ENCODE peak calls at places on chromosomes 1 and 21, in seven cellular contexts. Y is mesenchymal stem cell; H is GM23248; P is CD4-positive, CD25-positive, alpha-beta regulatory T cell; R is Peyer's patch; V is CD8-positive, alpha-beta T cell; I is IMR-90. D is an unnamed sample.

GRCh38 chr1:48026701-48027532 is 29.7 kb upstream of the TRABD2B start:
- DNase-seq in V (no peak), I (no peak), P (no peak), R (no peak), H (no peak), Y (no peak), D (no peak)

GRCh38 chr1:217134857-217135568 is 411.8 kb upstream of the ESRRG start:
- DNase-seq in H (no peak), P (no peak), Y (peak), I (peak), R (no peak), V (no peak), D (peak)

GRCh38 chr1:85888961-85889360 is 180.7 kb upstream of the ZNHIT6 start:
- DNase-seq in P (no peak), H (no peak), V (no peak), R (no peak), I (no peak), Y (no peak), D (no peak)

GRCh38 chr1:7278827-7279752 is 492.0 kb upstream of the VAMP3 start:
- DNase-seq in H (no peak), V (no peak), P (no peak), R (no peak), Y (no peak), I (peak), D (peak)

GRCh38 chr1:21574464-21575151 is 65.4 kb downstream of the ALPL start:
- DNase-seq in P (no peak), V (no peak), H (peak), Y (peak), R (no peak), I (no peak), D (no peak)

GRCh38 chr1:177346960-177347359 is 176.2 kb downstream of the BRINP2 start:
- DNase-seq in I (no peak), R (no peak), P (no peak), H (no peak), V (no peak), Y (no peak), D (no peak)

GRCh38 chr1:65832296-65832695 is 39.6 kb downstream of the PDE4B start:
- DNase-seq in P (no peak), Y (no peak), R (no peak), I (peak), H (peak), V (no peak), D (peak)

GRCh38 chr1:218880484-218881060 is 293.1 kb upstream of the LYPLAL1 start:
- DNase-seq in V (no peak), Y (no peak), R (no peak), H (no peak), I (no peak), P (no peak), D (peak)

GRCh38 chr1:3992103-3992556 is 92.1 kb upstream of the C1orf174 start:
- DNase-seq in Y (peak), V (no peak), P (no peak), H (peak), R (no peak), I (peak), D (no peak)

GRCh38 chr1:171501305-171502021 is 16.1 kb downstream of the PRRC2C start:
- DNase-seq in P (no peak), V (no peak), I (no peak), Y (no peak), R (no peak), H (no peak), D (no peak)

GRCh38 chr1:183885142-183885735 is 80.3 kb downstream of the RGL1 start:
- DNase-seq in Y (peak), I (peak), V (no peak), R (no peak), H (peak), P (no peak), D (no peak)

GRCh38 chr1:183882328-183883167 is 77.6 kb downstream of the RGL1 start:
- DNase-seq in R (no peak), Y (no peak), P (no peak), V (no peak), I (no peak), H (no peak), D (no peak)

GRCh38 chr1:183881387-183882084 is 76.6 kb downstream of the RGL1 start:
- DNase-seq in I (peak), P (no peak), R (no peak), H (peak), V (no peak), Y (peak), D (peak)

GRCh38 chr1:183884512-183884911 is 79.6 kb downstream of the RGL1 start:
- DNase-seq in I (no peak), R (no peak), H (no peak), V (no peak), P (no peak), Y (no peak), D (no peak)

DNA sequence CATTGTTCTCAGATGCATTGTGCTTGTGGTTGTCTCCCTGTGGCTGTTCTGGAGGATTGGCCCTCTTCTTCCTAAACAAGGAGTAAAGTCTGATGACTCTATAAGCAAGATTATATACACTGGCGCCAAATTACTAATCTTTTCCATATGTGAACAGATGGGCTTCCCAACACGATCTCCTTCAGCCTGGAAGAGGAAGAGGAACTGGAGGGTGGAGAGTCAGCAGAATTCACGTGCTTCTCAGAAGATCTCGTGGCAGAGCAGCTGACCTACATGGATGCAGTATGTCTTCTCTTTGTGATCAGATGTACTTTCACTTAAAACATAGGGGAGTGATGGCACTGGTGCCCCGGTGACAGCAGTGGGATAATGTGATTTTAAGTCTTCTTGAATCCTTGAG is 78.7 kb downstream of the RGL1 start:
- DNase-seq in Y (no peak), R (no peak), V (no peak), H (peak), I (no peak), P (no peak), D (no peak)
- H3K27ac ChIP-seq in Y (no peak), R (no peak), V (no peak), H (no peak), I (no peak), P (no peak), D (no peak)

DNA sequence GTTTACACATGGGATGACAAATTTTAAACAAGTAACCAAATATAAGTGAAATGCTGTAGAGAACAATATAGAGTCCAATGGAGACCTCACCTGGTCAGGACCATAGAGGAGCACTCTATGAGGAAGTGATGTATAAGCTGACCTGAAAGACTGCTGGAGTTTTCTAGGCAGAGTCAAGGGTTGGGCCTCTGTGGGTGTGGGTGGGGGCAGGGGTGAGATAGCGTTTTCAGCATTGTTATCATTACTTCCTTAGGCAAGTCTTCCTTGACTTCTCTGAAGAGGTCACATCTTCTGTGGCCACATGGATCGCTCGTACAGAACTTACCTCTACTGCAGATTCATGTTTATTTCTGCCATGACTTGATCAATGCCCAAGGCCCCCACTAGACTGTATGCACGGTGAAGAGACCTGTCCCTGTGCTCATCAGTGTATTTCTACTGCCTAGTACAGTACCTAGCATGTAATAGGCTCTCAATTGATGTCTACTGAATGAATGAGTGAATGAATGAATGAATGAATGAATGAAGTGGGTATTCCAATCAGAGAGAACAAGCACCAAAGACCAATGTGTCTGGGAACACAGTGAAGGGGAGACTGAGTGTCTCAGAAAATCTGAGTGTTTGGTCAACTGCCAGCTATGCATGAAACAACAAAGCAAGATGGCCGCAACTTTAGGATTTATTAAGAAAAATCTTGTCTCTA is 116.5 kb downstream of the RNF220 start:
- DNase-seq in P (no peak), V (no peak), R (no peak), Y (no peak), I (no peak), H (no peak), D (no peak)
- H3K27ac ChIP-seq in P (no peak), V (no peak), R (no peak), Y (no peak), I (no peak), H (no peak), D (no peak)

GRCh38 chr1:2404142-2404889 is 8.0 kb downstream of the PEX10 start:
- DNase-seq in Y (peak), V (no peak), P (no peak), R (no peak), I (no peak), H (no peak), D (peak)

GRCh38 chr1:2405588-2406295 is 6.6 kb downstream of the PEX10 start:
- DNase-seq in I (peak), P (no peak), V (no peak), H (peak), Y (peak), R (no peak), D (no peak)

GRCh38 chr1:2406451-2407041 is 5.8 kb downstream of the PEX10 start:
- DNase-seq in R (no peak), I (no peak), H (no peak), P (no peak), Y (no peak), V (no peak), D (no peak)

GRCh38 chr1:2403273-2403672 is 9.1 kb downstream of the PEX10 start:
- DNase-seq in P (no peak), V (no peak), Y (no peak), I (no peak), H (no peak), R (no peak), D (no peak)

DNA sequence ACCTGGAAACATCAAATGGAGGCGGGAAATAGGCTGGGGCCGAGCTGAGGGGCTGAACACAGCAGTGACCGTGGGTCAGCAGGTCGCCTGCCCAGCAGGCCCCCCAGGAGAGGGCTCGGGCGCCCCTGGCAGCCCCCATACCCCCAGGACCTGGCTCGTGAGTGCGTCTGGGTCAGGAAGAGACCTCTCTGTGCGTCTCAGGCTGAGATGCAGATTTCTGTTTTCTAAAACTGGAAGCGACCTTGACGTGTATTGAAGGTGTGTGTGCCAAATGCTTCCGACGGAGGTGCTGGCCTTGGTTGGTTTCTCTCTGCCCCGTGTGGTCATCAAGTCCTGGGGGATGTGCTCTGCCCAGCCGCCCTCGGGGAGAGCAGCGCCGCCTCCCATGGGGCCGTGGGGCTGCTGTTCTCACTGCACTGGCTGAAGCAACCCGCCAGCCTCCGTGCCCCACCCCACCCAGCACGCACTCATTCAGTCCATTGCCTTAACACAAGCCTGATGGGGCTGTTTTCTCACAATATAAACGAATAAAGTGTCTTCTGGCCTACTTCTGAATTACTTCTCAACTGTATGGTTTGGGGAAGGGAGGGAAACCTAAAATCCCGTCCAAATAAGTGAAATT is 7.4 kb downstream of the PEX10 start:
- DNase-seq in V (no peak), I (peak), Y (peak), P (no peak), H (no peak), R (no peak), D (peak)
- H3K27ac ChIP-seq in V (no peak), I (no peak), Y (peak), P (no peak), H (peak), R (no peak), D (peak)

GRCh38 chr1:184051485-184052193 is at the start of gene TSEN15:
- DNase-seq in P (peak), H (peak), R (peak), I (peak), V (peak), Y (peak), D (peak)

GRCh38 chr1:184052750-184053149 is 1.2 kb downstream of the TSEN15 start:
- DNase-seq in V (no peak), I (no peak), P (no peak), Y (no peak), R (no peak), H (no peak), D (no peak)

GRCh38 chr1:184051138-184051484 is 419 bp upstream of the TSEN15 start:
- DNase-seq in H (peak), R (no peak), P (no peak), Y (no peak), I (no peak), V (no peak), D (no peak)

GRCh38 chr1:184050631-184051030 is 899 bp upstream of the TSEN15 start:
- DNase-seq in V (no peak), Y (no peak), R (no peak), H (peak), I (no peak), P (no peak), D (peak)

GRCh38 chr1:184052194-184052559 is 647 bp downstream of the TSEN15 start:
- DNase-seq in I (no peak), R (no peak), Y (peak), H (no peak), P (no peak), V (no peak), D (peak)
- H3K27ac ChIP-seq in I (peak), R (peak), Y (peak), H (peak), P (peak), V (peak), D (peak)

DNA sequence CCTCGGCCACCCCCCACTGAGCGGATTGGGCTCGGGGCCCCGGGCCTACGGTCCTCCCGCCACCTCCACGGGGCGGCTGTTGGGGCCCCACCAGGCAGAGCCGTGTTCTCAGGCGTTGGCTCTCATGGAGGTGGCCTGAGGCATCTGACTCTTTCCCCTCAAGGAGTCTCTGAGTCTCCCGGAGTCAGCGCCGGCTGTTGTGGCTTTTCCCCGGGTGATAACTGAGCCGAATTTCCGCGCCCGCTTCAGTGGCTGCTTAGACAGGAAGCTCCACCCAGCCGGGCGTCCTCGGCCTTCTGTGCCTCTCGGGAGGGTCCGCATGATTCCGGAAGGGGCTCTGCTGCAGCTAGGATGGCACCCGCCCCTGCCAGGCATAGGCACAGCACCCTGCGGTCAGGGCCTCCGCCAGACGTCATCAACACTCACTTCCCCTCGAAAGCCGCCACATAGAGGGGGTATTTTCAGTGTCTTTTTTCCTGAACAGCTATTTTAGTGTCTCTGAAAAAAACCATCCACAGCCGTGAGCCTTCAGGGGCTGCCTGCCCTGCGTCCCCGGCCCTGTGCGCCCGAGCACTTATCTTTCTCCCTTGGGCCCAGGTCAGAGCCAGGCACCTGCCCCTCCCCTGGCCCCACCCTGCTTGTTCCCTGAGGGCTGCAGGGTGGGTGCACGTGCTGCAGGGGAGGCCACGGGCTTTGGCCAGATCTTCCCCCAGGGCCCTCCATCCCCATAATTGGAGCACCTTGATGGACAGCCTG is 72.9 kb downstream of the SKI start:
- DNase-seq in V (peak), H (peak), P (peak), R (peak), I (peak), Y (no peak), D (peak)
- H3K27ac ChIP-seq in V (peak), H (peak), P (peak), R (peak), I (peak), Y (no peak), D (peak)

DNA sequence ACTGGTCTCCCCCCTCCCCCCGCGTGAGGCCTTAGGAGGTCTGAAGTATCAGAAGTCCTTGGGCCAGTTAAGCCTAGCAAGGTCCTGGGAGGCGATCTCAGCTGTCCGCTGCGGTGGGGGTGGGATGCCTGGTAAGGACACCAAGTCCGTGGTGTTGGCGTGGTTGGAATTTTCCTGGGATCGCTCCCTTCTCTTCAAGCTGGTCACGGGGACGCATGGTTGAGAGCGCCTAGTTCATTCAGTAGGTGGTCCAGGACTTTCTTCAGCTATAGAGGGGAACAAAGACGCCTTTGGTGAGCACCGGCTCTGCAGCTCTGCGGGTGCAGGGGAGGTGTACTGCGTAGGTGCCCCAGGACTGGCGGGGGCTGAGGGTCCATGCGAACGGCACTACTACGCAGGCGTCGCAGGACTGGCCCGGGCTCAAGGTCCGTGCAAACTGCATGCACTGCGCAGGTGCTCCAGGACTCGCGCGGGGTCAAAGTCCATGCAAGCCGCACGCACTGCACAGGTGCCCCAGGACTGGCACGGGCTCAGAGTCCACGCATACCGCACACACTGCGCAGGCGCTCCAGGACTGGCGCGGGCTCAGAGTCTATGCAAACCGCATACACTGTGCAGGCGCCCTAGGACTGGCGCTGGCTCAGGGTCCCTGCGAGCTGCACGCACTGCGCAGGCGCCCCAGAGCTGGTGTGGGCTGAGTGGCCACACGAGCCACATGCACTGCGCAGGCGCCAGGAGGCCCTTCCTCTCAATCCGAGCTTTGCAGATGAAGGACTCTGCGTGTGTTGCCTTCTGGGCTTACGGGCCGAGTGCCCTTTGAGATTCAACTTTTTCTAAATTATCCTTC is 36.6 kb upstream of the HMGN1 start:
- DNase-seq in Y (no peak), P (peak), H (peak), V (peak), R (peak), I (peak), D (peak)
- H3K27ac ChIP-seq in Y (no peak), P (no peak), H (no peak), V (no peak), R (peak), I (peak), D (peak)

GRCh38 chr1:25550155-25550506 is 6.7 kb downstream of the LDLRAP1 start:
- DNase-seq in H (peak), V (no peak), Y (peak), R (no peak), I (peak), P (no peak), D (peak)

GRCh38 chr1:25550683-25551310 is 7.4 kb downstream of the LDLRAP1 start:
- DNase-seq in R (no peak), V (no peak), H (no peak), Y (no peak), P (no peak), I (peak), D (peak)

GRCh38 chr1:25548601-25549000 is 5.2 kb downstream of the LDLRAP1 start:
- DNase-seq in Y (no peak), P (no peak), R (no peak), H (no peak), I (no peak), V (no peak), D (no peak)

GRCh38 chr1:25546193-25546592 is 2.8 kb downstream of the LDLRAP1 start:
- DNase-seq in V (no peak), P (no peak), I (no peak), R (no peak), H (no peak), Y (no peak), D (no peak)

GRCh38 chr1:25549273-25550154 is 6.1 kb downstream of the LDLRAP1 start:
- DNase-seq in H (no peak), V (peak), Y (peak), P (peak), R (peak), I (peak), D (peak)
- H3K27ac ChIP-seq in H (no peak), V (peak), Y (peak), P (peak), R (peak), I (no peak), D (no peak)

GRCh38 chr1:59697138-59697811 is 117.5 kb upstream of the HOOK1 start:
- DNase-seq in H (peak), V (peak), P (peak), I (no peak), R (peak), Y (no peak), D (peak)
- H3K27ac ChIP-seq in H (peak), V (no peak), P (no peak), I (no peak), R (peak), Y (no peak), D (no peak)

GRCh38 chr1:11595287-11595686 is 58.9 kb downstream of the FBXO2 start:
- DNase-seq in V (no peak), R (no peak), H (no peak), I (no peak), Y (no peak), P (no peak), D (no peak)
- H3K27ac ChIP-seq in V (no peak), R (no peak), H (no peak), I (no peak), Y (no peak), P (no peak), D (no peak)